ENCODE peak calls at places on chromosomes 13 and 19, in six cellular contexts. Y is A549, Q is H1, W is HepG2, H is K562, S is SK-N-SH. T is an unnamed sample.

GRCh38 chr13:50574731-50575130 is 268.8 kb downstream of the DLEU7 start:
- DNase-seq in S (no peak), Y (no peak), W (no peak), H (no peak), Q (no peak), T (no peak)

GRCh38 chr19:31555634-31556215 is 206.5 kb upstream of the TSHZ3 start:
- DNase-seq in Q (no peak), S (peak; percentile 31), W (no peak), H (no peak), Y (peak; percentile 13), T (no peak)

GRCh38 chr19:15587663-15588062 is 27.4 kb upstream of the CYP4F8 start:
- DNase-seq in Q (no peak), H (no peak), Y (no peak), W (no peak), S (no peak), T (no peak)

GRCh38 chr13:25687622-25688225 is 315.9 kb downstream of the ATP8A2 start:
- DNase-seq in H (no peak), Q (no peak), W (no peak), S (no peak), Y (no peak), T (no peak)

GRCh38 chr13:107716741-107717140 is 498.6 kb downstream of the LIG4 start:
- DNase-seq in S (no peak), H (no peak), Q (no peak), W (no peak), Y (no peak), T (no peak)

GRCh38 chr19:48926909-48927308 is 6.6 kb upstream of the DHDH start:
- DNase-seq in S (no peak), Q (no peak), W (no peak), Y (peak; percentile 87), H (peak; percentile 47), T (no peak)

GRCh38 chr13:36709136-36709895 is 35.5 kb downstream of the SERTM1 start:
- DNase-seq in W (no peak), S (no peak), Y (no peak), H (no peak), Q (no peak), T (no peak)

GRCh38 chr13:107642841-107643240 is 572.5 kb downstream of the LIG4 start:
- DNase-seq in Q (no peak), W (no peak), Y (no peak), H (no peak), S (no peak), T (no peak)

GRCh38 chr13:55615080-55615479 is 1525.6 kb upstream of the PRR20A start:
- DNase-seq in Q (no peak), Y (no peak), S (no peak), H (no peak), W (no peak), T (no peak)

GRCh38 chr19:55812449-55812848 is 19.4 kb downstream of the NLRP11 start:
- DNase-seq in S (no peak), Y (no peak), Q (no peak), W (no peak), H (no peak), T (no peak)

GRCh38 chr19:58033741-58034475 is at the start of gene ZSCAN1:
- DNase-seq in H (no peak), Y (no peak), S (peak; percentile 92), Q (peak; percentile 70), W (no peak), T (no peak)

GRCh38 chr13:113182046-113182445 is 23.6 kb downstream of the PROZ start:
- DNase-seq in H (no peak), Q (no peak), S (no peak), Y (no peak), W (no peak), T (no peak)

GRCh38 chr19:18093439-18094161 is 4.0 kb upstream of the MAST3 start:
- DNase-seq in Q (no peak), W (peak; percentile 47), Y (peak; percentile 68), S (peak; percentile 48), H (peak; percentile 85), T (no peak)

GRCh38 chr19:46728693-46729339 is 11.9 kb upstream of the PRKD2 start:
- DNase-seq in S (peak; percentile 95), W (peak; percentile 27), Q (no peak), Y (peak; percentile 72), H (peak; percentile 86), T (no peak)

GRCh38 chr19:14472202-14472961 is 2.8 kb downstream of the PTGER1 start:
- DNase-seq in Q (no peak), Y (peak; percentile 50), S (peak; percentile 96), W (no peak), H (peak; percentile 88), T (no peak)
- TF ChIP-seq CHD2 in Q (no peak), Y (no peak), S (no peak), W (no peak), H (no peak), T (no peak)

GRCh38 chr13:45063261-45063870 is 56.9 kb upstream of the GTF2F2 start:
- DNase-seq in Q (no peak), W (no peak), H (no peak), Y (no peak), S (no peak), T (no peak)

GRCh38 chr13:45055198-45055901 is 65.0 kb upstream of the GTF2F2 start:
- DNase-seq in S (no peak), Y (peak; percentile 22), H (no peak), W (no peak), Q (no peak), T (peak; percentile 24)

GRCh38 chr13:45055902-45056648 is 64.2 kb upstream of the GTF2F2 start:
- DNase-seq in Q (no peak), Y (no peak), H (peak; percentile 9), S (no peak), W (no peak), T (no peak)

GRCh38 chr13:45060062-45060461 is 60.2 kb upstream of the GTF2F2 start:
- DNase-seq in W (no peak), Y (no peak), Q (no peak), H (no peak), S (no peak), T (no peak)
- TF ChIP-seq CHD2 in W (no peak), Y (no peak), Q (no peak), H (no peak), S (no peak), T (no peak)

GRCh38 chr13:32587014-32587773 is 942 bp downstream of the PDS5B start:
- DNase-seq in H (peak; percentile 54), S (peak; percentile 86), Q (no peak), W (peak; percentile 41), Y (peak; percentile 38), T (no peak)
- TF ChIP-seq CHD2 in H (no peak), S (no peak), Q (no peak), W (no peak), Y (no peak), T (no peak)

GRCh38 chr13:102556806-102557205 is 40.0 kb upstream of the TPP2 start:
- DNase-seq in S (no peak), H (no peak), Q (no peak), Y (no peak), W (no peak), T (no peak)
- TF ChIP-seq CHD2 in S (no peak), H (no peak), Q (no peak), Y (no peak), W (no peak), T (no peak)

GRCh38 chr13:81487151-81487550 is 1146.2 kb upstream of the SPRY2 start:
- DNase-seq in Q (peak; percentile 15), H (no peak), W (peak; percentile 24), S (peak; percentile 1), Y (peak; percentile 50), T (no peak)
- TF ChIP-seq CHD2 in Q (no peak), H (no peak), W (no peak), S (no peak), Y (no peak), T (no peak)

GRCh38 chr13:41231025-41231677 is 32.2 kb downstream of the MTRF1 start:
- DNase-seq in S (no peak), Y (no peak), H (no peak), W (no peak), Q (no peak), T (no peak)

GRCh38 chr13:41231786-41232185 is 31.6 kb downstream of the MTRF1 start:
- DNase-seq in W (peak; percentile 28), Y (no peak), S (no peak), Q (no peak), H (no peak), T (peak; percentile 24)

GRCh38 chr13:41232715-41233114 is 30.7 kb downstream of the MTRF1 start:
- DNase-seq in Q (no peak), Y (no peak), W (no peak), H (no peak), S (no peak), T (no peak)

GRCh38 chr13:41224113-41225110 is 30.0 kb upstream of the KBTBD7 start:
- DNase-seq in H (no peak), Q (no peak), Y (no peak), W (no peak), S (no peak), T (no peak)

GRCh38 chr13:41229356-41229755 is 34.0 kb downstream of the MTRF1 start:
- DNase-seq in W (no peak), H (no peak), Q (no peak), S (no peak), Y (no peak), T (no peak)
- TF ChIP-seq CHD2 in W (no peak), H (no peak), Q (no peak), S (no peak), Y (no peak), T (no peak)

T was measured in GM12878.